ENCODE peak calls at places on chromosomes 7 and 10, in six cellular contexts. C, P, E, V, H and B are unnamed samples.

GRCh38 chr10:79014796-79015195 is 54.0 kb upstream of the ZMIZ1 start:
- DNase-seq in P (no peak), C (no peak), E (no peak), H (no peak), V (no peak), B (no peak)

GRCh38 chr7:128459394-128459878 is 3.8 kb downstream of the HILPDA start:
- DNase-seq in C (peak), H (peak), V (peak), E (peak), P (peak), B (peak)

GRCh38 chr7:26865094-26865388 is 651 bp upstream of the SKAP2 start:
- DNase-seq in H (no peak), C (no peak), E (no peak), P (peak), V (no peak), B (peak)

GRCh38 chr7:76997381-76998262 is 34.5 kb downstream of the SPDYE17 start:
- DNase-seq in P (no peak), V (no peak), C (no peak), E (no peak), H (no peak), B (peak)

GRCh38 chr7:100823140-100823525 is 4.2 kb downstream of the EPHB4 start:
- DNase-seq in C (no peak), E (no peak), H (no peak), V (no peak), P (no peak), B (peak)

GRCh38 chr7:55307123-55307916 is 57.8 kb upstream of the LANCL2 start:
- DNase-seq in C (no peak), P (peak), E (peak), H (peak), V (no peak), B (peak)

GRCh38 chr7:105020926-105021325 is 6.9 kb downstream of the KMT2E start:
- DNase-seq in P (no peak), C (no peak), H (no peak), V (no peak), E (no peak), B (no peak)

GRCh38 chr10:106181491-106181890 is 983.0 kb downstream of the SORCS1 start:
- DNase-seq in E (peak), H (no peak), C (no peak), P (no peak), V (no peak), B (no peak)

GRCh38 chr10:49539320-49539885 is 482 bp upstream of the ERCC6 start:
- DNase-seq in E (peak), P (peak), H (peak), V (peak), C (no peak), B (peak)

GRCh38 chr10:99172130-99172738 is 63.4 kb downstream of the HPSE2 start:
- DNase-seq in E (peak), V (no peak), C (no peak), P (peak), H (peak), B (peak)

GRCh38 chr7:129423700-129424410 is 10.4 kb upstream of the STRIP2 start:
- DNase-seq in E (no peak), V (no peak), H (no peak), P (no peak), C (no peak), B (no peak)

GRCh38 chr10:92239600-92240288 is 51.1 kb downstream of the CPEB3 start:
- DNase-seq in C (peak), V (no peak), P (peak), H (peak), E (peak), B (peak)

GRCh38 chr7:80821781-80822180 is 97.1 kb downstream of the SEMA3C start:
- DNase-seq in V (no peak), C (no peak), H (no peak), P (no peak), E (no peak), B (no peak)

GRCh38 chr7:154746551-154746950 is 256.4 kb downstream of the PAXIP1 start:
- DNase-seq in C (no peak), P (no peak), V (no peak), H (no peak), E (no peak), B (no peak)

GRCh38 chr10:97574374-97575100 is 2.0 kb downstream of the ANKRD2 start:
- DNase-seq in P (no peak), E (peak), C (no peak), H (peak), V (no peak), B (peak)

GRCh38 chr10:125721035-125721434 is 1.5 kb downstream of the EDRF1 start:
- DNase-seq in P (no peak), C (no peak), V (no peak), E (no peak), H (no peak), B (no peak)

GRCh38 chr7:104272767-104273384 is 55.5 kb upstream of the LHFPL3 start:
- DNase-seq in P (no peak), C (no peak), H (peak), V (no peak), E (peak), B (peak)